ENCODE peak calls at places on chromosomes 2 and 18, in ten cellular contexts. P, C, N, T, R, J, I, V, Z and A are unnamed samples.

GRCh38 chr2:203878060-203878459 is 10.5 kb downstream of the CTLA4 start:
- DNase-seq in R (no peak), N (no peak), V (no peak), C (no peak), Z (no peak), P (no peak), T (peak), J (no peak), I (no peak), A (no peak)

GRCh38 chr18:9617006-9617542 is 2.7 kb upstream of the PPP4R1 start:
- DNase-seq in P (no peak), R (no peak), I (peak), Z (no peak), J (no peak), C (no peak), N (no peak), V (no peak), T (no peak), A (no peak)

GRCh38 chr2:238220892-238221521 is 17.5 kb upstream of the ILKAP start:
- DNase-seq in V (no peak), I (no peak), R (no peak), T (no peak), J (no peak), C (no peak), N (no peak), Z (no peak), P (peak), A (no peak)

GRCh38 chr2:172046080-172046678 is 39.1 kb upstream of the DLX1 start:
- DNase-seq in P (no peak), T (no peak), I (peak), C (no peak), Z (no peak), R (no peak), N (no peak), V (no peak), J (no peak), A (no peak)

GRCh38 chr2:232607011-232607410 is 26.4 kb upstream of the EFHD1 start:
- DNase-seq in P (no peak), R (no peak), I (no peak), Z (no peak), N (no peak), C (no peak), T (no peak), J (no peak), V (no peak), A (no peak)

GRCh38 chr2:177667626-177668025 is 275.1 kb downstream of the AGPS start:
- DNase-seq in V (no peak), R (no peak), P (no peak), T (no peak), J (no peak), C (peak), I (no peak), Z (no peak), N (no peak), A (no peak)

GRCh38 chr2:237720962-237721361 is 77.6 kb upstream of the RBM44 start:
- DNase-seq in T (peak), V (no peak), J (no peak), P (no peak), Z (no peak), C (no peak), N (no peak), R (no peak), I (peak), A (no peak)

GRCh38 chr2:181309161-181309560 is 148.0 kb upstream of the ITGA4 start:
- DNase-seq in I (no peak), R (no peak), Z (no peak), J (no peak), N (no peak), P (no peak), T (no peak), C (no peak), V (no peak), A (no peak)

GRCh38 chr2:26438526-26438925 is 36.8 kb downstream of the DRC1 start:
- DNase-seq in T (peak), V (no peak), P (no peak), I (peak), C (no peak), N (no peak), Z (no peak), R (no peak), J (no peak), A (no peak)

GRCh38 chr18:37551249-37551648 is 14.3 kb downstream of the CELF4 start:
- DNase-seq in N (no peak), R (no peak), I (no peak), Z (no peak), V (no peak), C (no peak), J (no peak), P (no peak), T (no peak), A (no peak)

GRCh38 chr2:222319576-222320440 is 21.0 kb upstream of the PAX3 start:
- DNase-seq in T (no peak), C (peak), J (no peak), N (peak), Z (no peak), V (peak), P (no peak), I (peak), R (no peak), A (peak)

GRCh38 chr2:1591461-1591770 is 152.9 kb downstream of the PXDN start:
- DNase-seq in J (no peak), V (no peak), R (no peak), C (no peak), Z (peak), I (peak), T (no peak), N (peak), P (no peak), A (no peak)

GRCh38 chr2:232386740-232387450 is 8.3 kb downstream of the ALPP start:
- DNase-seq in C (no peak), V (no peak), I (no peak), P (no peak), J (no peak), Z (no peak), R (no peak), T (no peak), N (no peak), A (no peak)

GRCh38 chr2:71700880-71701397 is 247.6 kb downstream of the DYSF start:
- DNase-seq in I (peak), N (peak), V (no peak), T (no peak), C (no peak), P (no peak), Z (no peak), R (no peak), J (no peak), A (no peak)

GRCh38 chr2:219261024-219261855 is 7.5 kb upstream of the TUBA4A start:
- DNase-seq in T (no peak), P (no peak), J (no peak), V (no peak), I (no peak), R (no peak), N (peak), Z (no peak), C (no peak), A (no peak)

GRCh38 chr2:205696541-205697441 is 14.5 kb downstream of the NRP2 start:
- DNase-seq in N (no peak), R (no peak), Z (no peak), C (no peak), I (peak), P (no peak), V (peak), T (no peak), J (no peak), A (no peak)

GRCh38 chr2:57443985-57444501 is 602.6 kb upstream of the VRK2 start:
- DNase-seq in Z (no peak), I (no peak), T (peak), P (no peak), C (peak), J (no peak), N (no peak), R (no peak), V (no peak), A (no peak)

GRCh38 chr2:146412625-146413024 is 1432.2 kb upstream of the ACVR2A start:
- DNase-seq in P (no peak), T (no peak), I (no peak), Z (no peak), N (no peak), J (no peak), R (no peak), C (no peak), V (no peak), A (no peak)

GRCh38 chr18:8893628-8894231 is 188.4 kb downstream of the MTCL1 start:
- DNase-seq in V (no peak), P (no peak), C (no peak), J (no peak), Z (no peak), I (no peak), R (no peak), N (no peak), T (no peak), A (no peak)

GRCh38 chr2:114368705-114369104 is 73.7 kb upstream of the DPP10 start:
- DNase-seq in R (no peak), T (no peak), N (no peak), V (no peak), J (no peak), Z (no peak), I (no peak), C (no peak), P (no peak), A (no peak)

GRCh38 chr18:63083555-63083954 is 236.0 kb downstream of the BCL2 start:
- DNase-seq in C (peak), J (no peak), I (peak), Z (no peak), T (no peak), N (no peak), R (no peak), P (no peak), V (no peak), A (no peak)

GRCh38 chr2:146031158-146031557 is 1511.2 kb upstream of the ZEB2 start:
- DNase-seq in J (no peak), Z (no peak), C (peak), T (no peak), R (no peak), P (no peak), I (no peak), V (no peak), N (no peak), A (no peak)

GRCh38 chr2:89775885-89776284 is 1084.4 kb downstream of the RPIA start:
- DNase-seq in R (no peak), P (no peak), I (no peak), N (no peak), Z (no peak), C (no peak), J (no peak), V (no peak), T (no peak), A (no peak)

GRCh38 chr2:101330253-101330921 is 21.9 kb upstream of the RNF149 start:
- DNase-seq in J (peak), R (no peak), V (peak), N (peak), T (no peak), C (no peak), Z (no peak), I (peak), P (no peak), A (peak)

GRCh38 chr2:55871637-55872036 is 51.9 kb downstream of the EFEMP1 start:
- DNase-seq in J (no peak), V (no peak), Z (no peak), P (no peak), N (no peak), C (no peak), I (no peak), T (no peak), R (no peak), A (no peak)

GRCh38 chr2:36902385-36903120 is 63.8 kb downstream of the STRN start:
- DNase-seq in R (no peak), C (no peak), N (no peak), Z (no peak), J (no peak), I (no peak), P (no peak), T (no peak), V (no peak), A (no peak)

GRCh38 chr2:204115288-204115687 is 178.7 kb downstream of the ICOS start:
- DNase-seq in T (no peak), C (no peak), I (no peak), V (no peak), Z (no peak), P (no peak), R (no peak), J (no peak), N (no peak), A (no peak)

GRCh38 chr2:99819766-99820165 is 322.6 kb downstream of the AFF3 start:
- DNase-seq in Z (no peak), P (no peak), T (no peak), J (no peak), I (no peak), N (no peak), C (no peak), V (no peak), R (no peak), A (no peak)

GRCh38 chr2:176997074-176997791 is 215.4 kb upstream of the HNRNPA3 start:
- DNase-seq in T (peak), V (peak), J (no peak), C (peak), R (no peak), N (no peak), P (no peak), Z (no peak), I (peak), A (peak)

GRCh38 chr2:28567076-28567471 is 71.2 kb downstream of the PLB1 start:
- DNase-seq in P (no peak), N (no peak), C (no peak), J (no peak), Z (no peak), T (no peak), R (no peak), I (no peak), V (peak), A (peak)

GRCh38 chr2:72778410-72778809 is 47.4 kb downstream of the EXOC6B start:
- DNase-seq in J (no peak), I (peak), P (no peak), T (peak), Z (no peak), R (no peak), N (no peak), C (peak), V (no peak), A (no peak)

GRCh38 chr2:164763431-164763830 is 78.2 kb downstream of the COBLL1 start:
- DNase-seq in J (no peak), N (no peak), I (no peak), C (no peak), T (no peak), V (no peak), P (no peak), R (no peak), Z (no peak), A (no peak)

GRCh38 chr2:233255151-233255550 is 3.7 kb downstream of the ATG16L1 start:
- DNase-seq in P (peak), I (no peak), Z (no peak), N (no peak), T (no peak), C (no peak), V (no peak), R (no peak), J (no peak), A (no peak)

GRCh38 chr2:237026981-237027711 is 58.5 kb upstream of the COPS8 start:
- DNase-seq in Z (peak), R (peak), P (peak), T (peak), N (no peak), C (peak), J (peak), I (peak), V (peak), A (peak)

GRCh38 chr2:69299772-69300516 is 87.1 kb downstream of the GFPT1 start:
- DNase-seq in P (no peak), C (no peak), Z (no peak), T (no peak), J (no peak), V (no peak), R (no peak), N (no peak), I (peak), A (no peak)

GRCh38 chr2:176879596-176879995 is 333.0 kb upstream of the HNRNPA3 start:
- DNase-seq in Z (no peak), V (no peak), N (no peak), R (no peak), C (no peak), I (no peak), J (no peak), P (no peak), T (no peak), A (no peak)

GRCh38 chr2:25521126-25521525 is 152.3 kb downstream of the DTNB start:
- DNase-seq in R (no peak), T (peak), N (no peak), V (peak), I (no peak), C (no peak), Z (no peak), J (no peak), P (no peak), A (no peak)

GRCh38 chr2:146579154-146579930 is 1265.5 kb upstream of the ACVR2A start:
- DNase-seq in I (peak), C (peak), R (no peak), J (no peak), V (no peak), Z (no peak), P (peak), N (no peak), T (peak), A (no peak)

GRCh38 chr2:437772-438393 is 150.0 kb upstream of the ALKAL2 start:
- DNase-seq in N (peak), C (peak), Z (no peak), T (no peak), P (peak), I (no peak), V (no peak), R (peak), J (peak), A (no peak)

DNA sequence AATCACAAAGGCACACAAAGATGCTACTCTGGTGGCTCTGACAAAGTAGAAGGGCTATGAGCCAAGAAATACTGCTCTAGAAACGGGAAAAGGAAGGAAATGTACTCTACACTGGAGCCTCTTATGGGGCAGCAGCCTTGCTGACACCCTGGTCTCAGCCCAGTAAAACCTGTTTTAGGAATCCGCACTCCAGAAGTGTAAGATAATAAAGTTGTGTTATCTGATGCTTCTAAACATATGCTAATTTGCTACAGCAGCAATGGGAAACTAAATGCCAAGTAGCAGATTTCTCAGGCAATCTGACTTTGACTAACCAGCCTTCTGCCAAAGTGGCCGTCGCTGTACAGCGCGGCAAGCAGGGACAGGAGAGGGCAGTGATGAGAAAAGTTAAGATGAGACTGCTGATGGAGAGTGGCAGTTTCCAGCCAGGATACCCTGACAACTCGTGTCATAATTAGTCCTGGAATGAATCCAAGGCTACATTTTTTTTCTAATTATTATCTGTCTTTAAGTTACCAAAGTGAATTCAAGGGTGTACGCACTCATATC is 99.0 kb downstream of the NETO1 start:
- DNase-seq in R (no peak), T (no peak), J (no peak), V (no peak), C (no peak), I (no peak), P (no peak), Z (no peak), N (no peak), A (no peak)
- TF ChIP-seq CTCF in R (no peak), T (no peak), J (no peak), V (peak), C (no peak), I (no peak), P (no peak), Z (no peak), N (no peak), A (no peak)

GRCh38 chr18:58144106-58144505 is 100.1 kb downstream of the NEDD4L start:
- DNase-seq in T (no peak), N (no peak), P (no peak), C (no peak), I (no peak), Z (no peak), V (no peak), J (no peak), R (no peak), A (no peak)

GRCh38 chr18:58139627-58140026 is 95.6 kb downstream of the NEDD4L start:
- DNase-seq in J (no peak), T (no peak), P (no peak), V (no peak), C (no peak), R (no peak), I (no peak), Z (no peak), N (no peak), A (no peak)

GRCh38 chr18:58136865-58137264 is 92.8 kb downstream of the NEDD4L start:
- DNase-seq in R (no peak), V (no peak), T (no peak), Z (no peak), J (no peak), N (no peak), C (no peak), I (peak), P (no peak), A (no peak)

GRCh38 chr18:58143391-58143790 is 99.4 kb downstream of the NEDD4L start:
- DNase-seq in R (no peak), P (no peak), Z (no peak), C (no peak), I (peak), J (no peak), T (no peak), V (peak), N (no peak), A (no peak)

GRCh38 chr18:58140366-58141325 is 96.6 kb downstream of the NEDD4L start:
- DNase-seq in R (no peak), J (no peak), I (no peak), T (no peak), P (peak), V (no peak), Z (no peak), N (no peak), C (no peak), A (peak)
- TF ChIP-seq CTCF in R (no peak), J (no peak), I (no peak), T (peak), P (no peak), V (peak), Z (no peak), N (peak), C (peak), A (no peak)

DNA sequence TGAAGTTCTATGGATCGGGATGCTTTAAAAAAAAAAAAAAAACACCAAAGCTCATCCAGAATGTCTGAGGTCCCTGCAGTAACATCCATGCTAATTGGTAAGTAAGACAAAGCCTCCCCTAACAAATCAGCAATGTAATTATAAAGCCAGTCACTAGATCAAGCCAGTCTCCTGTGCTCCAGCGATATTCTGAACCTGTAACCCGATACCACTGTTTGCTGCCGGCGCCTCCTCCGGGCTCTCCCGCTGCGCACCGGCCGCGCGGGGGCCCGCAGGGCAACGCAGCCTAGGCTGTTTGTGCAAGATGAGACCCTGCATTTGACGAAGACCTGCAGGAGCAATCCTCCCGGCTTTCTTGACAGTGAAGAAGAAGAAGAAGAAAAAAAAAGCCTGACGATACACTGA is 8.7 kb downstream of the SERTAD2 start:
- DNase-seq in N (no peak), I (peak), P (peak), T (peak), C (peak), R (no peak), J (peak), Z (peak), V (peak), A (peak)
- TF ChIP-seq CTCF in N (no peak), I (no peak), P (peak), T (peak), C (no peak), R (no peak), J (no peak), Z (no peak), V (peak), A (no peak)

GRCh38 chr18:12638634-12639124 is 19.2 kb downstream of the SPIRE1 start:
- DNase-seq in C (no peak), N (no peak), J (no peak), P (no peak), I (no peak), Z (no peak), V (no peak), T (no peak), R (no peak), A (no peak)

GRCh38 chr18:12637393-12637792 is 20.5 kb downstream of the SPIRE1 start:
- DNase-seq in V (no peak), J (no peak), N (no peak), T (no peak), I (peak), C (peak), R (no peak), Z (no peak), P (no peak), A (no peak)

GRCh38 chr18:12640881-12641200 is 17.1 kb downstream of the SPIRE1 start:
- DNase-seq in V (no peak), N (no peak), I (no peak), J (no peak), Z (no peak), P (no peak), R (no peak), C (no peak), T (no peak), A (no peak)

GRCh38 chr18:12637901-12638633 is 19.8 kb downstream of the SPIRE1 start:
- DNase-seq in I (peak), C (peak), R (no peak), J (no peak), P (peak), N (no peak), T (peak), Z (no peak), V (no peak), A (no peak)

GRCh38 chr18:12639990-12640880 is 17.7 kb downstream of the SPIRE1 start:
- DNase-seq in C (peak), T (peak), V (peak), Z (no peak), P (no peak), I (peak), R (no peak), J (no peak), N (no peak), A (no peak)
- TF ChIP-seq CTCF in C (no peak), T (no peak), V (no peak), Z (no peak), P (no peak), I (peak), R (no peak), J (no peak), N (no peak), A (no peak)

GRCh38 chr2:23385351-23385747 is 370 bp downstream of the KLHL29 start:
- DNase-seq in V (peak), C (peak), T (peak), R (no peak), N (peak), J (no peak), Z (peak), I (peak), P (no peak), A (peak)
- TF ChIP-seq CTCF in V (no peak), C (no peak), T (no peak), R (no peak), N (no peak), J (no peak), Z (no peak), I (peak), P (no peak), A (no peak)